ENCODE peak calls at places on chromosome 16, in four cellular contexts. R is fibroblast of lung, N is GM23338, O is neural progenitor cell. K is an unnamed sample. For H3K36me3, the result is how much of the 10 kb centered on the place peaks cover.

GRCh38 chr16:67001726-67002125 is 13.3 kb downstream of the CES4A start:
- DNase-seq in O (no peak), N (no peak), R (no peak), K (no peak)

GRCh38 chr16:16030449-16030848 is 81.0 kb downstream of the ABCC1 start:
- DNase-seq in N (no peak), O (no peak), R (no peak), K (no peak)

GRCh38 chr16:23824909-23825308 is 10.9 kb upstream of the PRKCB start:
- DNase-seq in N (no peak), O (no peak), R (no peak), K (no peak)

GRCh38 chr16:54284931-54285413 is 1.6 kb downstream of the IRX3 start:
- DNase-seq in N (peak), R (peak), O (peak), K (peak)

GRCh38 chr16:72362476-72362875 is 190.5 kb upstream of the PMFBP1 start:
- DNase-seq in N (no peak), R (no peak), O (no peak), K (no peak)

GRCh38 chr16:65842067-65842466 is 524.4 kb upstream of the CDH5 start:
- DNase-seq in N (no peak), O (no peak), R (peak), K (no peak)

GRCh38 chr16:641326-642188 is at the start of gene MCRIP2:
- DNase-seq in N (peak), R (peak), O (peak), K (peak)

GRCh38 chr16:68936729-68937631 is 93.6 kb downstream of the TANGO6 start:
- DNase-seq in O (no peak), N (no peak), R (peak), K (no peak)

DNA sequence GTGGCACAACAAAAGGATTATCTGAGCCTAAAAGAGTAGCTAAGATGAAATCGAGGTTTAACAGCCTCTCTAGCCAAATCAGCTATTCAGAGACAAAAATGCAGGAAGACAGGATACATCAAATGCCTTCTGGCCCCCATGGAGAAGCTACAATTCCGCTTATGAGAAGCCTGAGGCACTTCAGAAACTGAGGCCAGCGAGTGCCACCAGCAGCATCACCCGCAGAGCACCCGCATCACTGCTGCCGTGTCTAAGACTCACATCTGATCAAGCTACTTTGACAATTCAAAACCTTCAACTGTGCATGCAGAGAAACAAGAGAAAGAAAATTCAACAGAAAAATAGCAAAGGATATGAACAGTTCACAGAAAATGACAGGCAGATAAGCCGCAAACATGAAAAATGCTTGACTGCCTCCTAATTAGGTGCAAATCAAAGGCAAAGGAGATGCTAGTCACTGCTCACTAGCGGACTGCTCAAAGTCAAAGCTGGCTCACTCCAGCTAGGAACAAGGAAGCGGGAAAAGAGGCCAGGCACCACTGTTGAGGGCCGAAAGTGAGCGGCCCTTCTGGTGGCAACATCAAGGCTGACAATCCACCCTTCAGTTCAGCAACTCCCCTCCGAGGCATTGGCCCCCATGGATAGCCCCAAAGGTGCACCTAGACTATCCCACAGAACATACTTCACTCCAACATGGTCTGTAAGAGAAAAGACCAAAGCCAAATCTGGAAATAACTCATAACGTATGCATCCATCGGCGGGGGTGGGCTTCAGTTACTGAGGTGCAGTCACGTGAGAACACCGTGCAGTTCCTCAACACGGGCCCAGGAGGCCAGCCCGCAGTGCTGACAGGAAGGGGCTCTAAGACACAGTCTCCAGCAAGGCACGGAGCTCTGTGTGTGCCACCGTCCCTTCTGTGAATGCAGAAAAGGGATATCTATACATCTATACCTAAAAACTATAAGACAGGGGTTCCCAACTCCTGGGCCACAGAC is 12.0 kb downstream of the MTHFSD start:
- DNase-seq in N (no peak), R (no peak), O (no peak), K (no peak)
- H3K36me3 ChIP-seq in N (under half), R (under half), O (under half), K (half or more)

GRCh38 chr16:88957456-88957767 is 19.6 kb downstream of the CBFA2T3 start:
- DNase-seq in R (no peak), O (no peak), N (no peak), K (no peak)
- H3K27ac ChIP-seq in R (no peak), O (no peak), N (no peak), K (no peak)

GRCh38 chr16:4435668-4436067 is 10.0 kb downstream of the DNAJA3 start:
- DNase-seq in O (no peak), R (peak), N (no peak), K (no peak)
- H3K36me3 ChIP-seq in O (under half), R (under half), N (under half), K (half or more)

DNA sequence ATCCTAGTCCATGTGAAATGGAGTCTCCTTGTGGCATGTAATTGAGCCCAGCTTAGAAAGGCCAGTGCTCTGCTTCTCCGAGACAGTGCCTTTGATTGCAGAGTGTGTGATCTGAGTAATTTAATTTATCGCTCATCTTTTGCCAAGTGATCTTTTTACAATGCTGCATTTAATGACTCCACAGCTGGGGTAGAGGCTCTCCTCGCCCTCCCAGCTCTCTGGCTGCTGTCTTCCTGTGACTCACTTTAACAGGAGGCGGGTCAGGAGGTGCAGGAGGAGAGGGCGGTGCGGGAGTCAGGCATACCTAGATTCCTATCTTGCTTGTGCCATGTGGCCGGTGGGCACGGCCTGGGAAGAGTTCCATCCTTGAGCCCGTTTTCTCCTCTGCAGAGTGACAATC is 113.4 kb upstream of the FOXF1 start:
- DNase-seq in O (no peak), N (no peak), R (peak), K (peak)
- H3K27ac ChIP-seq in O (no peak), N (no peak), R (peak), K (peak)

GRCh38 chr16:30974348-30974747 is 10.7 kb upstream of the HSD3B7 start:
- DNase-seq in O (no peak), R (no peak), N (no peak), K (no peak)
- H3K36me3 ChIP-seq in O (under half), R (under half), N (under half), K (half or more)

DNA sequence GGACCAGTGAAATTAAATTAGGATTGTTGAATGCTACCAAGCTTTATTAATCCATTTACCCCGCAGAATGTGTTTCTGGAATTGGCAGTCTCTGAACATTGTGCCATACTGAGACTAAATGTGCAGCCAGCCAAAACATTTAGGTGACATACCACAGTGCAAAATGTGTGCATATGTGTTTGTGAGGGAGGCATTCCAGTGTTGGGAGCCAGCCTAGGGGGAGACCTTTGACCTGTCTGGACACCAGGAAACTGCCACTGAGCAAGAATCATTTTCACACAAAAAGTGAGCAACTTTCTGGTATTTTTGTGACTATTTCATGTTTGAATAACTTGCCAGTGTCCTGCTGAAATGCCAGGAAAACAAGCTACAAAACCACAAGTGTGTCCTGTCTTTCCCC is 64.7 kb upstream of the SLC12A3 start:
- DNase-seq in R (peak), O (no peak), N (no peak), K (no peak)
- H3K27ac ChIP-seq in R (no peak), O (no peak), N (no peak), K (no peak)

GRCh38 chr16:22427556-22427955 is 53.1 kb upstream of the CDR2 start:
- DNase-seq in N (no peak), O (no peak), R (no peak), K (no peak)

GRCh38 chr16:22424161-22424937 is 49.9 kb upstream of the CDR2 start:
- DNase-seq in N (no peak), R (peak), O (no peak), K (peak)

GRCh38 chr16:22425036-22425801 is 50.8 kb upstream of the CDR2 start:
- DNase-seq in N (no peak), O (no peak), R (no peak), K (peak)

GRCh38 chr16:22423716-22424115 is 49.3 kb upstream of the CDR2 start:
- DNase-seq in R (no peak), N (no peak), O (no peak), K (no peak)

DNA sequence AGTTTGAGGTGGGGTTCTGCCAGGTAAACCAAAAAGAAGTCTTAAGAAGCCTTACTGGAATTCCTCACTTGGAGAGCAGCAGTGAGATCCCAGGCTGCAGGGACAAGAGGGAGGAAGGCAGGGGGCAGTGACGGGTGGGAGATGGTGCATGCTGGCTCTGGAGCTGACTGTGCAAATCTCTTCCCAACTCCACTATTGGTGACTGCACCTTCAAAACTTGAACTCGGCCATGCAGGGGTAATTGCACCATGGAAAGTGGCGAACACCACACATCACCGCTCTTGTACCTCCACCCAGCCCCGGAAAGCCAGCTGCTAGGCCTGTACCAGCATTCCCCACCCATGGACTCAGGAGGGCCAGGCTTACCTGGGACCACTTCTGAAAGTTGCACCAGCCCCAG is 51.4 kb upstream of the CDR2 start:
- DNase-seq in O (no peak), R (no peak), N (peak), K (peak)
- H3K36me3 ChIP-seq in O (under half), R (under half), N (under half), K (under half)

DNA sequence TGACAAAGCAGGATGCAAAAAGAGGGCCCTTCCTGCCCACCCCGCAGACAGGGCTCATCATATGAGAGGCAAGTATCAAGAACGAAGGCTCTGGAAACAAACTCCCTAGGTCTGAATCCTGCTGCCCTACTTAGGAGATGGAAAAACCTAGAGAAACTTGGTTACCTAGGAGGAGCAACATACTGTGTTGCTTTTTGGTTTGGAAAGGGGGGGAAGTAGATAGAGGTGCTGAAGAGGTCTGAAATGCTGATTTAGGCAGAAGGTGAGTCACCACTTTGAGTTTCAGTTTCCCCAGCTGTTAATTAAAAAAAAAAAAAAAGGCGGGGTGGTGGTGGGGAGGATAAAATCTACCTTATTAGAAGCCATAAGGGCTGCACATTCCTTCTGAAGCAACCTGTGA is 1.5 kb downstream of the N4BP1 start:
- DNase-seq in O (no peak), N (no peak), R (peak), K (no peak)
- H3K27ac ChIP-seq in O (no peak), N (peak), R (peak), K (no peak)

GRCh38 chr16:1749152-1750117 is 21.9 kb downstream of the NME3 start:
- DNase-seq in N (no peak), R (peak), O (no peak), K (no peak)
- H3K36me3 ChIP-seq in N (under half), R (under half), O (under half), K (under half)

DNA sequence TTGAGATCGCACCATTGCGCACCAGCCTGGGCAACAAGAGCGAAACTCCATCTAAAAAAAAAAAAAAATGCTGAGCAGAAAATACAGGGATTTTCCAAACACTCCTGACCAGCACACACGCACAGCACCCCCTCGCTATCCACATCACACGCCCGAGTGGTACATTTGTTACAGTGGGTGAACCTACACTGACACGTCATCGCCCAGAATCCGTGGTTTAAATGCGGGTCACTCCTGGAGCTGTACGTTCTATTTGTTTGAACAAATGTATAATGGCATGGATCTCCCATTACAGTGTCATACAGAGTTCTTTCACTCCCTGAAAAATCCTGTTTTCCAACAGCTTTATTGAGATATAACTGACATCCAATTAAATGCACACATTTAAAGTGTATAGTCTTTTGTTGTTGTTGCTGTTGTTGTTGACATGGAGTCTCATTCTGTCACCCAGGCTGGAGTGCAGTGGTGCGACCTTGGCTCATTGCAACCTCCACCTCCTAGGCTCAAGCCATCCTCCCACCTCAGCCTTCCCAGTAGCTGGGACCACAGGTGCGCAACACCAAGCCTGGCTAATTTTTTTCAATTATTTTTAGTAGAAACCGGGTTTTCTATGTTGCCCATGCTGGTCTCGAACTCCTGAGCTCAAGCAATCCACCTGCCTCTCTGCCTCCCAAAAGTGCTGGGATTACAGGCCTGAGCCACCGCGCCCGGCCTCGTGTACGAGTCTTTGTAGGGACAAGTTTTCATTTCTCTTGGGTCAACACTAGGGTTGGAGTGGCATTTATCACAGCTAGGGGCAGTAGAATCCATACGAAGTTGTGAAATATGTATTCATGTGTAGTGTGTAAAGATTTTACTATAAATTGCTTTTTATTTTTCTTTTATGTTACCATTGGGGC is 4.4 kb upstream of the CARHSP1 start:
- DNase-seq in N (no peak), R (no peak), O (no peak), K (no peak)
- H3K27ac ChIP-seq in N (no peak), R (no peak), O (no peak), K (no peak)

K was measured in endodermal cell.